ENCODE peak calls at places on chromosomes 5 and 9, in nine cellular contexts. J is lower leg skin; F is right lobe of liver; Q is CD4-positive, CD25-positive, alpha-beta regulatory T cell; P is cardiac muscle cell; D is dorsolateral prefrontal cortex; H is GM23248; V is lower lobe of right lung; X is fibroblast of mammary gland. N is an unnamed sample.

GRCh38 chr9:107989544-107989943 is 500.0 kb upstream of the KLF4 start:
- DNase-seq in H (peak), P (no peak), V (no peak), X (peak), F (no peak), J (peak), Q (no peak), D (no peak), N (no peak)

GRCh38 chr5:130724658-130725057 is 440.4 kb downstream of the HINT1 start:
- DNase-seq in F (no peak), Q (no peak), P (no peak), V (no peak), J (no peak), X (no peak), D (no peak), H (no peak), N (no peak)

GRCh38 chr5:116576043-116576713 is 1.6 kb upstream of the SEMA6A start:
- DNase-seq in V (peak), H (peak), X (peak), Q (peak), F (peak), D (peak), J (peak), P (peak), N (peak)

GRCh38 chr5:137071526-137071925 is 427.6 kb downstream of the SPOCK1 start:
- DNase-seq in H (no peak), Q (no peak), P (no peak), F (no peak), D (no peak), J (no peak), X (no peak), V (no peak), N (no peak)

GRCh38 chr9:106929471-106930198 is 66.7 kb downstream of the ZNF462 start:
- DNase-seq in D (no peak), V (no peak), F (no peak), J (no peak), Q (no peak), P (no peak), X (peak), H (no peak), N (no peak)

GRCh38 chr9:138045541-138046490 is 168.2 kb downstream of the CACNA1B start:
- DNase-seq in P (no peak), J (no peak), F (no peak), X (no peak), H (no peak), Q (no peak), V (no peak), D (no peak), N (no peak)

GRCh38 chr9:33942471-33943083 is 106.1 kb downstream of the UBAP2 start:
- DNase-seq in V (no peak), D (no peak), J (no peak), P (no peak), H (peak), F (no peak), X (peak), Q (no peak), N (no peak)

GRCh38 chr5:13930721-13931246 is 13.7 kb downstream of the DNAH5 start:
- DNase-seq in V (no peak), F (no peak), D (no peak), J (no peak), Q (no peak), H (no peak), X (no peak), P (no peak), N (no peak)

GRCh38 chr5:104199771-104200170 is 637.2 kb upstream of the NUDT12 start:
- DNase-seq in V (no peak), D (no peak), F (no peak), J (no peak), X (peak), H (no peak), Q (no peak), P (no peak), N (no peak)

GRCh38 chr5:176550275-176550831 is 1.2 kb downstream of the CDHR2 start:
- DNase-seq in H (no peak), V (no peak), F (no peak), J (no peak), X (no peak), Q (no peak), D (no peak), P (no peak), N (no peak)
- H3K4me3 ChIP-seq in H (no peak), V (no peak), F (no peak), J (no peak), X (no peak), Q (no peak), D (no peak), P (no peak), N (no peak)

GRCh38 chr9:35756275-35756742 is 2.2 kb upstream of the MSMP start:
- DNase-seq in F (peak), Q (no peak), H (no peak), X (peak), V (peak), D (no peak), P (peak), J (no peak), N (no peak)
- H3K4me3 ChIP-seq in F (peak), Q (peak), H (peak), X (peak), V (peak), D (peak), P (peak), J (no peak), N (peak)

GRCh38 chr5:150143725-150144058 is 12.0 kb downstream of the PDGFRB start:
- DNase-seq in V (no peak), F (no peak), D (no peak), H (peak), P (no peak), X (no peak), J (no peak), Q (no peak), N (no peak)
- H3K4me3 ChIP-seq in V (peak), F (no peak), D (no peak), H (peak), P (no peak), X (peak), J (no peak), Q (no peak), N (no peak)

DNA sequence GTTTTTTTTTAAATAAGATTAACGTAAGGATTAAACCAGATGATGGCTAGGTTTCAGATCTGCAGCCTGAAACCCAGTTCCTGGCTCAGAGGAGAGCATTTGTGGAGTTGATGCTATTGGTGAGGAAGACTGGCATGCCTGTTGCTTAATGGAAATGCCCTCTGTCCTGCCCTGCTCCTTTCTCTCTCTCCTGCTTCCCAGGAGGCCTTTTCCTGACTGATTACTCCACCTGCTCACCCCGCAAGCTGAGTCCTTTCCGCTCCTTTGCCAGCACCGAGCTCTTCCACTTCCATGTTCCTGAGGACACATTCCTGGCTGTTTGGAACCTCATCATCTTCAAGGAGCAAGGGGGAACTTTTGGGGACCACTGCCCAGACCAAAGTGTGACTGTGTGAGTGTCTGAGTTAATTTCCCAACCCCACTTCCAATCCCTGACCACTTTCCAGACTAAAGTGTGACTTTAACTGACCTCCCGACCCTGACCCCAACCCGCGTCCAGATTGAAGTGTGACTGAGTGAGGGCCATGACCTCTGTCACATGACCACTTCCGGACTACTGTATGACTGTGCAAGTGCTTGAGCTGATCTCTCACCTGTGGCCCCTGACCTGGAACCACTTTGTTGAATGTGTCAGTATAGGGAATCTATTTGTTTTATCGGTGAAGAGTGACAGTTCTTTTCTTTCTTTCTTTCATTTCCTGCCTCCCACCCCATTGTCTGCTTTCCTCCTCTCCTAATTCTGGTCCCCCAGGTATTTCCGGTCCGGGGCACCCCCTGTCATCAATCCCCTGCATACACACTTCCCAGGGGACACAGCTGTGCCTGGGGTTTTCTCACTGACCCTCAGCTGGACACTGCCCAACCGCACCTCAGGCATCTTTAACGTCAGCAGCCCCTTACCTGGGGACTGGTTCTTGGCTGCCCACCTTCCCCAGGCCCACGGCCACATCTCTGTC is 5.5 kb downstream of the TMEM8B start:
- DNase-seq in X (no peak), V (no peak), Q (no peak), H (no peak), J (no peak), D (no peak), F (peak), P (no peak), N (no peak)
- H3K4me3 ChIP-seq in X (no peak), V (no peak), Q (no peak), H (no peak), J (no peak), D (no peak), F (no peak), P (no peak), N (no peak)

GRCh38 chr5:154654484-154655375 is 100.4 kb upstream of the LARP1 start:
- DNase-seq in X (no peak), P (no peak), H (peak), J (no peak), F (no peak), Q (no peak), D (no peak), V (no peak), N (no peak)

GRCh38 chr5:154648706-154649105 is 106.5 kb upstream of the LARP1 start:
- DNase-seq in V (peak), F (peak), Q (no peak), D (no peak), P (no peak), H (peak), X (peak), J (no peak), N (no peak)

GRCh38 chr5:154652746-154653417 is 102.3 kb upstream of the LARP1 start:
- DNase-seq in F (peak), V (no peak), D (no peak), H (peak), X (no peak), P (no peak), Q (no peak), J (no peak), N (no peak)

GRCh38 chr5:154653418-154653763 is 101.8 kb upstream of the LARP1 start:
- DNase-seq in J (no peak), H (no peak), Q (no peak), P (no peak), F (peak), X (no peak), V (no peak), D (no peak), N (no peak)

DNA sequence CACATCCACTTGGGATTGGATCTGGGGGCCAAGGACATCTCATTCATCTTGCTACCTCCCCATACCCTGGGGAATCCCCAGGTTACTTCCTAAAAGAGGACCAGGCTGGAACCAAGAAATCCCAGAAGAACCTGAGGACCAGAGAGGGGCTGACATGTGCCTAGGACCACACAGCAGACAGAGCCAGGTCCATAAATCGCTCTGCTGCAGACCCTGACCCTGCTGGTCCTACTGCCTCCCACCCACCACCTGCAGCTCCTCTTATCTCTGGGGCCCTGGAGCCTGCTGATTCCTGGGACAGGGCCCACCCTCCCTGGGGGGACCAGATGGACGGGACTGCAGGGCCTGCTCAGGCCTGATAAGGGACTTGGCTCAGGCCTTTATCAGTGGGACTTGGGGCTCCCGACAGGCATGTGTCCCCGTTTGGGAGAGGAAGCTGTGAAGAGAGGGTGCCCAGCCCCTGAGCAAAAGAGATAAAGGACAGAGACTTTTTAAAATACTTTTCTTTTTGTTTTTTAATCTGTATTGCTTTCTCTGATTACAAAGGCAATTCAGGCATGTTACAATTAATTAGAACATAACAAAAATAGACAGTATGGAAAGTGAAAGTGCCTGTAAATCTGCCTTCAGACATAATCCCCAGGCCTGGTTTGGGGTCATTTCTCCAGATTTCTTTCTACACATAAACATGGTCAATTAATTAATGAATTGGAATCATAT is 101.3 kb upstream of the LARP1 start:
- DNase-seq in F (peak), Q (no peak), J (no peak), X (no peak), V (no peak), H (peak), D (no peak), P (no peak), N (no peak)
- H3K4me3 ChIP-seq in F (no peak), Q (no peak), J (no peak), X (no peak), V (peak), H (peak), D (no peak), P (no peak), N (no peak)

GRCh38 chr5:141477815-141478214 is 2.0 kb downstream of the PCDHGC3 start:
- DNase-seq in V (no peak), X (no peak), Q (no peak), F (no peak), J (no peak), P (no peak), H (peak), D (no peak), N (no peak)

GRCh38 chr5:141476132-141476909 is 555 bp downstream of the PCDHGC3 start:
- DNase-seq in F (peak), X (peak), Q (peak), P (peak), D (peak), H (peak), J (peak), V (peak), N (no peak)

GRCh38 chr5:141478321-141478945 is 2.7 kb downstream of the PCDHGC3 start:
- DNase-seq in P (no peak), Q (no peak), D (no peak), X (peak), V (peak), F (no peak), H (peak), J (peak), N (no peak)

GRCh38 chr5:141475625-141476131 is at the start of gene PCDHGC3:
- DNase-seq in V (peak), P (peak), Q (peak), F (peak), X (peak), J (peak), H (peak), D (peak), N (no peak)

DNA sequence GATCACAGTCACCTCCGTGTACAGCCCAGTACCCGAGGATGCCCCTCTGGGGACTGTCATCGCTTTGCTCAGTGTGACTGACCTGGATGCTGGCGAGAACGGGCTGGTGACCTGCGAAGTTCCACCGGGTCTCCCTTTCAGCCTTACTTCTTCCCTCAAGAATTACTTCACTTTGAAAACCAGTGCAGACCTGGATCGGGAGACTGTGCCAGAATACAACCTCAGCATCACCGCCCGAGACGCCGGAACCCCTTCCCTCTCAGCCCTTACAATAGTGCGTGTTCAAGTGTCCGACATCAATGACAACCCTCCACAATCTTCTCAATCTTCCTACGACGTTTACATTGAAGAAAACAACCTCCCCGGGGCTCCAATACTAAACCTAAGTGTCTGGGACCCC is 1.4 kb downstream of the PCDHGC3 start:
- DNase-seq in Q (no peak), J (no peak), P (no peak), X (no peak), F (no peak), D (no peak), V (no peak), H (peak), N (no peak)
- H3K4me3 ChIP-seq in Q (no peak), J (peak), P (no peak), X (peak), F (peak), D (peak), V (peak), H (peak), N (no peak)

DNA sequence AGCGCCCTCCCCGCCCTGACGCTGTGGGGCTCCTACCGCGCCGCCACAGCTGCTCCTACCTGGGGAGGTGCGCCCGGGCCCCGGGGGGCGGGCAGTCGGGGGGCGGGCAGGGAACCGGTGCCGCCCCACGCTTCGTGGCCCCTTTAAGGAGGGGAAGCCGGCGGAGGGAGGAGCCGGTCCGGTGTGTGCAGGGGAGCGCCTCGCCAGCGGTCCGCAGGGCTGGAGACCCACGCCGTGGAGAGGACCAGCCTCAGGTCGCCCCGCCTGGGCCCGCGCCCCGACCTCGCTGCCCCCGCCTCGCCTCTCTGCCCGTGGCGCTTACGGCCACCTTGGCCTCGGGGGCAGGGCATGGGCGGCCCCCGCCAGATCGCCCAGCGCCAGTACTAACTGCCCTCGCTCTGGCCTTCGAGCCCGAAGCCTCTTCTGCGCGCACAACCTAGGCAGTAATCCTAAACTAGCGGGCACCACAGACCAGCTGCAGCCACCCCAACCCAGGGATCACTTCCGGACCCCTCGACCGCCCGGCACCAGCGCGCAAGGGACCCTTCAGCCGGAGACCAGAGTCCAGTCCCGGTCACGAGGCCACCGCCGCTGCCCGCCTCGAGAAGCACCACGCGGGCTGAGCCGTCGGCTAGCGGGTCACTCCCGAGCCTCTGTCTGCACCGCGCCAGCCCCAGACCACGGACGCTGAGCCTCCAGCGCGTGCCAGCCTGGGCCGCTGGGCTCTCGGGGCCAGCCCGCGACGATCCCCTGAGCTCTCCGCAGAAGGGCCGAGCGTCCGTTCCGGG is at the start of gene FOXE1:
- DNase-seq in F (no peak), P (no peak), H (no peak), D (no peak), V (no peak), X (no peak), J (no peak), Q (no peak), N (no peak)
- H3K4me3 ChIP-seq in F (no peak), P (peak), H (peak), D (peak), V (peak), X (no peak), J (peak), Q (no peak), N (no peak)

N was measured in Jurkat, Clone E6-1.